ENCODE peak calls at places on chromosomes 16 and 17, in eight cellular contexts. D is DMS53, J is endothelial cell, M is kidney glomerular epithelial cell, K is amniotic stem cell, W is AG09319, Z is SK-N-DZ, V is lower leg skin. C is an unnamed sample.

GRCh38 chr16:20650400-20651159 is 46.9 kb downstream of the ACSM1 start:
- DNase-seq in V (no peak), K (no peak), J (no peak), W (no peak), M (no peak), D (no peak), Z (no peak), C (no peak)

GRCh38 chr17:16941643-16942042 is 30.3 kb downstream of the TNFRSF13B start:
- DNase-seq in M (no peak), W (no peak), K (no peak), V (no peak), J (no peak), D (no peak), Z (no peak), C (no peak)

GRCh38 chr16:64543401-64543800 is 578.5 kb downstream of the CDH11 start:
- DNase-seq in W (no peak), K (no peak), Z (no peak), V (no peak), J (no peak), D (no peak), M (no peak), C (no peak)

GRCh38 chr16:50697881-50698767 is 4.7 kb downstream of the NOD2 start:
- DNase-seq in V (peak; percentile 88), Z (no peak), J (no peak), K (no peak), W (peak; percentile 8), D (peak; percentile 59), M (peak; percentile 54), C (no peak)

GRCh38 chr17:61397086-61397842 is 2.4 kb upstream of the TBX2 start:
- DNase-seq in J (no peak), V (no peak), Z (peak; percentile 94), K (no peak), M (no peak), D (peak; percentile 35), W (no peak), C (no peak)

GRCh38 chr17:80279895-80280294 is 19.2 kb downstream of the RNF213 start:
- DNase-seq in M (no peak), D (no peak), Z (no peak), V (no peak), K (peak; percentile 52), J (no peak), W (peak; percentile 29), C (no peak)

GRCh38 chr16:58556678-58557077 is 41.4 kb downstream of the SETD6 start:
- DNase-seq in K (no peak), Z (no peak), D (no peak), V (no peak), W (no peak), M (no peak), J (no peak), C (no peak)

GRCh38 chr17:49996495-49997255 is 1.7 kb upstream of the DLX3 start:
- DNase-seq in M (no peak), J (peak; percentile 85), D (peak; percentile 71), V (peak; percentile 92), W (no peak), K (no peak), Z (peak; percentile 52), C (peak; percentile 87)

GRCh38 chr16:1781758-1782407 is 488 bp downstream of the SPSB3 start:
- DNase-seq in V (no peak), D (peak; percentile 67), K (no peak), J (peak; percentile 36), M (no peak), W (no peak), Z (no peak), C (no peak)

GRCh38 chr17:31524926-31525800 is 133.7 kb downstream of the RAB11FIP4 start:
- DNase-seq in D (peak; percentile 88), Z (peak; percentile 70), M (peak; percentile 79), W (peak; percentile 81), J (peak; percentile 97), V (peak; percentile 96), K (peak; percentile 87), C (peak; percentile 93)

GRCh38 chr17:16352303-16352837 is 899 bp downstream of the CENPV start:
- DNase-seq in D (peak; percentile 70), V (no peak), M (no peak), W (no peak), K (no peak), Z (peak; percentile 83), J (peak; percentile 49), C (peak; percentile 76)

GRCh38 chr16:82184213-82184612 is 14.2 kb upstream of the MPHOSPH6 start:
- DNase-seq in D (no peak), K (no peak), M (no peak), J (no peak), Z (no peak), V (no peak), W (no peak), C (no peak)

GRCh38 chr17:47820023-47820789 is 1.4 kb downstream of the OSBPL7 start:
- DNase-seq in Z (no peak), W (no peak), M (no peak), V (no peak), D (no peak), J (no peak), K (no peak), C (no peak)

GRCh38 chr17:73308017-73308823 is 3.6 kb downstream of the CDC42EP4 start:
- DNase-seq in V (peak; percentile 92), Z (peak; percentile 85), D (no peak), J (no peak), M (peak; percentile 50), W (no peak), K (no peak), C (no peak)

GRCh38 chr17:52419256-52419655 is 260.7 kb upstream of the CA10 start:
- DNase-seq in D (peak; percentile 96), V (no peak), M (no peak), K (no peak), J (no peak), W (no peak), Z (no peak), C (no peak)

GRCh38 chr16:72590179-72590937 is 418.4 kb upstream of the PMFBP1 start:
- DNase-seq in J (no peak), V (no peak), M (no peak), D (no peak), K (no peak), W (no peak), Z (no peak), C (no peak)

GRCh38 chr17:2635675-2636074 is 42.2 kb downstream of the PAFAH1B1 start:
- DNase-seq in V (no peak), W (no peak), Z (no peak), J (no peak), D (no peak), K (no peak), M (no peak), C (no peak)

GRCh38 chr17:5097101-5097834 is 14.4 kb downstream of the ZNF232 start:
- DNase-seq in W (no peak), V (peak; percentile 93), M (no peak), Z (peak; percentile 76), J (peak; percentile 63), D (peak; percentile 94), K (no peak), C (peak; percentile 83)

GRCh38 chr16:35569413-35569812 is 2110.0 kb downstream of the TP53TG3F start:
- DNase-seq in K (no peak), W (no peak), J (no peak), D (no peak), V (no peak), Z (no peak), M (no peak), C (no peak)

GRCh38 chr17:72122002-72122310 is 1.1 kb downstream of the SOX9 start:
- DNase-seq in W (no peak), K (no peak), M (no peak), J (no peak), V (peak; percentile 84), Z (peak; percentile 17), D (peak; percentile 48), C (no peak)

GRCh38 chr17:71709271-71709670 is 411.5 kb upstream of the SOX9 start:
- DNase-seq in D (no peak), V (no peak), K (no peak), J (no peak), Z (no peak), M (no peak), W (peak; percentile 42), C (no peak)

GRCh38 chr17:79623786-79624657 is 13.2 kb upstream of the RBFOX3 start:
- DNase-seq in K (no peak), J (no peak), D (no peak), V (peak; percentile 64), Z (no peak), M (no peak), W (no peak), C (peak; percentile 40)

GRCh38 chr17:50501054-50501453 is 7.2 kb upstream of the MYCBPAP start:
- DNase-seq in W (no peak), D (peak; percentile 71), J (no peak), M (no peak), V (no peak), K (no peak), Z (no peak), C (no peak)

GRCh38 chr17:76582660-76583059 is 3.0 kb downstream of the ST6GALNAC2 start:
- DNase-seq in D (peak; percentile 25), K (no peak), V (no peak), J (no peak), Z (no peak), M (no peak), W (no peak), C (no peak)

GRCh38 chr17:44887971-44888955 is 11.0 kb downstream of the EFTUD2 start:
- DNase-seq in D (no peak), K (no peak), V (no peak), J (no peak), Z (no peak), M (no peak), W (no peak), C (no peak)

GRCh38 chr17:71217769-71218168 is 903.1 kb upstream of the SOX9 start:
- DNase-seq in M (no peak), J (no peak), W (no peak), D (no peak), K (no peak), V (no peak), Z (no peak), C (no peak)

GRCh38 chr16:68367034-68367433 is 56.2 kb downstream of the PRMT7 start:
- DNase-seq in D (peak; percentile 57), W (peak; percentile 3), J (peak; percentile 66), M (no peak), Z (peak; percentile 52), V (no peak), K (no peak), C (no peak)

GRCh38 chr17:74859439-74860228 is at the start of gene GRIN2C:
- DNase-seq in Z (no peak), K (no peak), D (peak; percentile 55), M (no peak), W (no peak), V (no peak), J (peak; percentile 54), C (no peak)

GRCh38 chr16:84166796-84167695 is 19.8 kb downstream of the TAF1C start:
- DNase-seq in Z (no peak), J (no peak), M (no peak), W (no peak), K (no peak), V (no peak), D (no peak), C (no peak)

GRCh38 chr16:24568392-24568791 is 29.0 kb downstream of the RBBP6 start:
- DNase-seq in J (no peak), K (no peak), W (no peak), M (no peak), Z (no peak), D (peak; percentile 26), V (no peak), C (no peak)

GRCh38 chr16:10992797-10993196 is 48.4 kb downstream of the CLEC16A start:
- DNase-seq in Z (no peak), V (no peak), M (peak; percentile 46), J (no peak), W (no peak), D (peak; percentile 5), K (no peak), C (no peak)

GRCh38 chr16:22373662-22374310 is 633 bp downstream of the CDR2 start:
- DNase-seq in V (peak; percentile 88), M (no peak), D (peak; percentile 71), K (no peak), W (no peak), Z (peak; percentile 25), J (peak; percentile 35), C (peak; percentile 71)

GRCh38 chr16:73916839-73917594 is 379.6 kb upstream of the PSMD7 start:
- DNase-seq in D (no peak), K (no peak), J (no peak), V (no peak), Z (no peak), W (no peak), M (no peak), C (no peak)

GRCh38 chr16:2904100-2904921 is 7.4 kb upstream of the FLYWCH1 start:
- DNase-seq in D (peak; percentile 89), W (peak; percentile 60), Z (peak; percentile 88), M (peak; percentile 61), J (peak; percentile 86), K (peak; percentile 58), V (peak; percentile 96), C (peak; percentile 86)

C was measured in type B pancreatic cell.